ENCODE peak calls at places on chromosomes 7 and 10, in five cellular contexts. Y is ovary, B is body of pancreas, N is HepG2, F is erythroblast. U is an unnamed sample.

GRCh38 chr10:96402417-96403305 is 43.9 kb upstream of the OPALIN start:
- DNase-seq in Y (no peak), B (no peak), N (no peak), F (no peak), U (no peak)

GRCh38 chr7:157745721-157746709 is 409.2 kb downstream of the DNAJB6 start:
- DNase-seq in Y (no peak), B (no peak), N (no peak), F (no peak), U (no peak)

GRCh38 chr10:76916536-76916935 is 721.1 kb downstream of the KCNMA1 start:
- DNase-seq in Y (no peak), B (no peak), N (no peak), F (no peak), U (no peak)

GRCh38 chr7:48617988-48618387 is 306.4 kb upstream of the CDC14C start:
- DNase-seq in Y (no peak), B (no peak), N (no peak), F (no peak), U (no peak)

GRCh38 chr10:24118246-24118645 is 90.7 kb upstream of the KIAA1217 start:
- DNase-seq in Y (no peak), B (no peak), N (no peak), F (no peak), U (no peak)

GRCh38 chr7:46970486-46970885 is 611.4 kb downstream of the TNS3 start:
- DNase-seq in Y (no peak), B (no peak), N (no peak), F (no peak), U (no peak)

GRCh38 chr7:35848728-35849127 is 47.9 kb downstream of the SEPTIN7 start:
- DNase-seq in Y (no peak), B (no peak), N (no peak), F (no peak), U (no peak)

GRCh38 chr10:31072453-31072852 is 40.8 kb upstream of the ZNF438 start:
- DNase-seq in Y (no peak), B (no peak), N (no peak), F (no peak), U (no peak)

GRCh38 chr7:95715274-95715673 is 57.1 kb upstream of the DYNC1I1 start:
- DNase-seq in Y (no peak), B (no peak), N (no peak), F (no peak), U (no peak)

GRCh38 chr7:44624306-44624705 is 17.9 kb downstream of the OGDH start:
- DNase-seq in Y (no peak), B (no peak), N (no peak), F (no peak), U (no peak)

GRCh38 chr10:70575874-70576802 is 26.4 kb downstream of the PRF1 start:
- DNase-seq in Y (peak), B (peak), N (peak), F (peak), U (peak)

GRCh38 chr10:100567826-100568225 is 32.1 kb downstream of the HIF1AN start:
- DNase-seq in Y (no peak), B (no peak), N (no peak), F (no peak), U (no peak)

GRCh38 chr10:119059557-119059956 is 21.1 kb downstream of the EIF3A start:
- DNase-seq in Y (no peak), B (no peak), N (no peak), F (no peak), U (no peak)

GRCh38 chr7:65307651-65308299 is 65.9 kb upstream of the ZNF92 start:
- DNase-seq in Y (peak), B (peak), N (peak), F (peak), U (peak)

GRCh38 chr10:107589081-107589480 is 424.6 kb upstream of the SORCS1 start:
- DNase-seq in Y (no peak), B (no peak), N (no peak), F (no peak), U (no peak)

GRCh38 chr10:129101232-129101980 is 365.6 kb upstream of the MGMT start:
- DNase-seq in Y (no peak), B (no peak), N (no peak), F (no peak), U (no peak)

GRCh38 chr10:105950410-105950809 is 1214.1 kb downstream of the SORCS1 start:
- DNase-seq in Y (peak), B (peak), N (peak), F (peak), U (peak)

GRCh38 chr10:79052311-79053080 is 16.3 kb upstream of the ZMIZ1 start:
- DNase-seq in Y (peak), B (peak), N (peak), F (peak), U (no peak)

GRCh38 chr7:503575-504111 is 16.0 kb downstream of the PDGFA start:
- DNase-seq in Y (peak), B (peak), N (peak), F (no peak), U (no peak)

GRCh38 chr7:126790763-126791162 is 462.0 kb downstream of the GRM8 start:
- DNase-seq in Y (no peak), B (no peak), N (no peak), F (no peak), U (no peak)

GRCh38 chr7:66257481-66257880 is 52.3 kb downstream of the TPST1 start:
- DNase-seq in Y (no peak), B (no peak), N (no peak), F (no peak), U (no peak)

GRCh38 chr7:46781901-46782439 is 799.9 kb downstream of the TNS3 start:
- DNase-seq in Y (no peak), B (no peak), N (no peak), F (no peak), U (no peak)

GRCh38 chr10:72049969-72050781 is 38.2 kb downstream of the SPOCK2 start:
- DNase-seq in Y (no peak), B (no peak), N (peak), F (no peak), U (no peak)

GRCh38 chr10:58266003-58266825 is 1.5 kb downstream of the IPMK start:
- DNase-seq in Y (no peak), B (no peak), N (peak), F (peak), U (peak)

GRCh38 chr10:12835709-12836108 is 165.8 kb downstream of the CCDC3 start:
- DNase-seq in Y (no peak), B (no peak), N (no peak), F (no peak), U (peak)

GRCh38 chr7:123571684-123572083 is 14.1 kb upstream of the NDUFA5 start:
- DNase-seq in Y (no peak), B (no peak), N (no peak), F (no peak), U (no peak)

GRCh38 chr10:15411035-15411434 is 39.9 kb upstream of the FAM171A1 start:
- DNase-seq in Y (no peak), B (no peak), N (no peak), F (no peak), U (no peak)

GRCh38 chr10:71569775-71570588 is 149.6 kb downstream of the C10orf105 start:
- DNase-seq in Y (peak), B (peak), N (peak), F (peak), U (peak)

GRCh38 chr10:52215745-52216361 is 98.2 kb upstream of the DKK1 start:
- DNase-seq in Y (no peak), B (peak), N (peak), F (peak), U (no peak)

GRCh38 chr10:50501899-50502556 is 121.7 kb downstream of the SGMS1 start:
- DNase-seq in Y (no peak), B (no peak), N (peak), F (no peak), U (no peak)

DNA sequence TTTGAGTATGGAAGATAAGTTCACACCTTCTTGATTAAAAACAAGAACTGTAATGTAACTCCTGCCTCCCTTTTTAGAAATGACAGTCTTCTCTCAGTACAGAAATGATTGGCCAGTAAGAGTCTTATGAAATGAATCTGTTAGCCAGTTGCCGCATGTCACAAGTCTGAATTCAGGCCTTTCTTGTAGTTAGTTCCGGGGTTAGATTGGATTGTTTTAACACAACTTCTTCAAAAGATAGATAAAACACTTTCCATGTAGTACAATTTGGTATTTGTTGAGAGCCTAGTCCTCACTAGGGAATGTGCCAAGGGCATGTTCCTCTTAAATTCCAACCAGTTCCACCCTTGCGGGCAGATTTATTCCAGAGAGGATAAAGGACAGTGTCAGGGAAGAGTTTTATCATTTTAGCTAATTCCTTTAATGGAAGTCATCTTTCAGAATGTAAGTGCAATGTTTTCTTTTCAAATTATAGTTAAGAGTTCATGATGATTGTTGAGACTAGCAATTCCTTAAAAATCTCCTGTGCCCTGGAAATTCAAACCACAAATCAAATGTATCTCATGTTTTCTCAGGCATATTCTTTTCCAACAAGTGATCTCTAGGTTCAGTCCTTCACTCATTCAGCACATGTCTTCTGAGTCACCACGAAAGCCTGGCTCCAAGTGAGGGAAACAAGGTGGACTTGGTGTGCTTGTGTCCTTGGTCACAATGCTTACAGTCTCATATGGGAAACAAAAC is 4.1 kb downstream of the FHIP2A start:
- DNase-seq in Y (no peak), B (no peak), N (no peak), F (no peak), U (no peak)
- TF ChIP-seq POLR2A in Y (no peak), B (no peak), N (no peak), F (no peak), U (no peak)

GRCh38 chr10:110699859-110700468 is 55.8 kb downstream of the RBM20 start:
- DNase-seq in Y (no peak), B (no peak), N (no peak), F (no peak), U (no peak)

GRCh38 chr10:110700947-110701617 is 56.9 kb downstream of the RBM20 start:
- DNase-seq in Y (no peak), B (no peak), N (no peak), F (no peak), U (no peak)

GRCh38 chr10:110698782-110699201 is 54.7 kb downstream of the RBM20 start:
- DNase-seq in Y (no peak), B (no peak), N (no peak), F (no peak), U (no peak)

GRCh38 chr10:110701618-110701971 is 57.5 kb downstream of the RBM20 start:
- DNase-seq in Y (no peak), B (no peak), N (no peak), F (no peak), U (no peak)

DNA sequence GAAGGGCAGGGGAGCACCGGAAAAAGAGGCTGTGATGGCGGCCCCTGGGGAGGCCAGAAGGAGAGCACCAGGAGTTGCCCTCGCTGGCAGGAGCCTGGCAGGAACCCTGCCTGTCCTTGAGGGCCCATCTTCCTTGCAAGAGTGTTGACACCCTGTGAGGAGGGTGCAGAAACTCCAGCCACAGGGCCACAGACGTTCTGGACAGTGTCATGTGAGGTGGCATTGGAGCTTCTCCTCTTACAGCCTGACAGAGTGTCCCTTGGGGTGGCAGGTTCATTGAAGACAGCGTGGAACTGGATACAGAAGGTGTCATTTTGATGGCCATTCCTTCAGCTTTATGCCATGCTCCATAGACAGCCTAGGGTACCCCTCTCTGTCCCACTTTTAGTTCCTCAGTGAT is 54.2 kb downstream of the RBM20 start:
- DNase-seq in Y (no peak), B (no peak), N (no peak), F (no peak), U (no peak)
- TF ChIP-seq POLR2A in Y (no peak), B (no peak), N (no peak), F (no peak), U (no peak)

DNA sequence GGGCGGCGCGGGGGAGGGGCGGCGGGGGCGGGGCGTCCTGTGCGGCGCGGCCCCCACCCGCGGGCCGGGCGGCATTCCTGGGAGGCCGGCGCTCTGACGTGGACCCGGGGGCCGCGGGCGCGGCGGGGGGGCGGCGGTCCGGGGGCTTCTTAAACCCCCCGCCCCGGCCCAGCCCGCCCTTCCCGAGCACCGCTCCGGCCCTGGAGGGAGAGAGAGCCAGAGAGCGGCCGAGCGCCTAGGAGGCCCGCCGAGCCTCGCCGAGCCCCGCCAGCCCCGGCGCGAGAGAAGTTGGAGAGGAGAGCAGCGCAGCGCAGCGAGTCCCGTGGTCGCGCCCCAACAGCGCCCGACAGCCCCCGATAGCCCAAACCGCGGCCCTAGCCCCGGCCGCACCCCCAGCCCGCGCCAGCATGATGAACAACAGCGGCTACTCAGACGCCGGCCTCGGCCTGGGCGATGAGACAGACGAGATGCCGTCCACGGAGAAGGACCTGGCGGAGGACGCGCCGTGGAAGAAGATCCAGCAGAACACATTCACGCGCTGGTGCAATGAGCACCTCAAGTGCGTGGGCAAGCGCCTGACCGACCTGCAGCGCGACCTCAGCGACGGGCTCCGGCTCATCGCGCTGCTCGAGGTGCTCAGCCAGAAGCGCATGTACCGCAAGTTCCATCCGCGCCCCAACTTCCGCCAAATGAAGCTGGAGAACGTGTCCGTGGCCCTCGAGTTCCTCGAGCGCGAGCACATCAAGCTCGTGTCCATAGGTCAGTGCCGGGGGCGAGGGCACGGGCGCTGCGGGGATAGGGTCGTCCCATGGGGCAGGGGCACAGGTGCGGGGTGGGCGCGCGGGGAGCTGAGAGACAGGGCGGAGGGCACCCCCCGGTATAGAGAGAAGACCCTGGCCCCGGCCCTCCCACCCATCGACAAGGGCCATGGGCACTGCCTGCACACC is at the start of gene FLNC:
- DNase-seq in Y (peak), B (peak), N (no peak), F (peak), U (peak)
- TF ChIP-seq POLR2A in Y (no peak), B (no peak), N (no peak), F (no peak), U (peak)

GRCh38 chr10:94402204-94403033 is at the start of gene TBC1D12:
- DNase-seq in Y (peak), B (peak), N (peak), F (peak), U (peak)
- TF ChIP-seq POLR2A in Y (peak), B (peak), N (peak), F (peak), U (peak)

GRCh38 chr7:99679032-99679399 is 780 bp downstream of the CYP3A5 start:
- DNase-seq in Y (no peak), B (peak), N (peak), F (no peak), U (peak)
- TF ChIP-seq POLR2A in Y (no peak), B (no peak), N (no peak), F (no peak), U (no peak)

GRCh38 chr7:5423272-5423843 is at the start of gene TNRC18:
- DNase-seq in Y (peak), B (peak), N (no peak), F (peak), U (no peak)

GRCh38 chr7:5420841-5421625 is 2.6 kb downstream of the TNRC18 start:
- DNase-seq in Y (no peak), B (peak), N (no peak), F (peak), U (no peak)

GRCh38 chr7:5422324-5423271 is 1.0 kb downstream of the TNRC18 start:
- DNase-seq in Y (peak), B (no peak), N (peak), F (peak), U (no peak)

GRCh38 chr7:5420108-5420840 is 3.4 kb downstream of the TNRC18 start:
- DNase-seq in Y (peak), B (peak), N (no peak), F (no peak), U (no peak)

DNA sequence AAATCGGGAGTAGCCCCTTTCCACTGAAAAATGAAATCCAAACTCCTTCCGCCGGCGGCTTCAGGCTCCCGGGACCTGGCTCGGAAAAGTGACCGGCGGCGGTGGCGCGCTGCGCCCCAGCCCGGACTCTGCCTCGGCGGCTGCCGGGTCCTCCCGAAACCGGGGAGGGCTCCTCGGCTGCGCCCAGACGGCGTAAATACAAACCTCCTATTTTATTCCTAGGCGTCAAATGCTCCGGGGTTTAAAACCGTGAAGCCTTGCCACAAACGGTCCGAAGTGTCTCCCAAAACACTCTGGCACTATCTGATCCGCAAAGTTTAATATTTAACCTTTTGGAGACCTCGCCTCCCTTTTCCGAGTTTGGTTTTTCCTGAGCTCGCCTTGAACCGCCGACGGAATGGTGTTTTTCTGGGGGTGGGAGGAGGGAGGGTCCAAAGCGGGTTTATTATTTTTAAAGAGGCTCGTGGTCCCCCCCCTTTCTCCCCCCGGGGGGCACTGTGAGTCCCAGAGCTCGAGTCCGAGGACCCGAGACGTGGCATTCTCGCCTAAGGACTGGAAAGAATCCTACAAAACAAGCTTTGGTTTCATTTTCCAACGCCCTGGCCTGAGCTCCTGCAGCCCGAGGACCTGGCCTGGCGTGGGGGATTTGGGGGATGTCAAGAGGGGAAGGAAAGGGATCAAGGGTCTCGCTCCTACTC is 1.9 kb downstream of the TNRC18 start:
- DNase-seq in Y (peak), B (peak), N (peak), F (peak), U (no peak)
- TF ChIP-seq POLR2A in Y (peak), B (peak), N (no peak), F (peak), U (no peak)

DNA sequence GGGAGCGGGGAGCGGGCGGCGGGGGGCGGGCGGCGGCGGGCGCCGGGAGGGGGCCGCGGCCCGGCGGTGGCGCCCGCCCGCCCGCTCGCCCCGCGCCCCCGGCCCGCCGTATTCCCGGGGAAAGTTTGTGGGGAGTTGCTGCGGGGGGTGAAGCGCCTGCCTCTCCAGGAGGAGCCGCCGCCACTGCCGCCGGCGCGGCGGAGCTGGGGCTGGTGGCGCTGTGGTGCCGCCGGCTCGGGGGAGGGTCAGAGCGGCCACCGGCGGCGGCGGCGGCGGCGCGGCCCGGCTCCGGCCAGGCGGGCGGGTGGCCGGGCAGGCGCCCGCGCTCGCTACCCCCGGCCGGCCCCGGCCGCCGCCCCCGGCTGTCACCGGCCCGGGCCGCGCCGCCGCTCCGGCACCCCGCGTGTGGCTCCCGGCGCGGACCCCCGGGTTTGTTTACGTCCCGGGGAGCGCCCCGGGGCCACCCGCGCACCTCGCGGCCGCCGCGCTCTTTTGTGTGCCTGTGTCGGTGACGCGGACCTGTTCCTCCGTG is 861 bp upstream of the CUX1 start:
- DNase-seq in Y (peak), B (peak), N (no peak), F (peak), U (peak)
- TF ChIP-seq POLR2A in Y (no peak), B (no peak), N (no peak), F (no peak), U (no peak)